ENCODE peak calls at places on chromosomes 2 and 18, in nine cellular contexts. S, H, N, K, Z, J, E, T and L are unnamed samples.

GRCh38 chr2:99974966-99975365 is 167.4 kb downstream of the AFF3 start:
- DNase-seq in S (no peak), H (no peak), N (no peak), K (no peak), Z (peak; percentile 59), J (no peak), E (no peak), T (peak; percentile 79), L (no peak)

GRCh38 chr18:78818495-78818894 is 161.1 kb upstream of the SALL3 start:
- DNase-seq in S (no peak), H (no peak), N (no peak), K (no peak), Z (no peak), J (no peak), E (no peak), T (no peak), L (no peak)

GRCh38 chr2:181198188-181198864 is 217.9 kb downstream of the UBE2E3 start:
- DNase-seq in S (no peak), H (no peak), N (no peak), K (peak; percentile 44), Z (no peak), J (no peak), E (no peak), T (no peak), L (no peak)

GRCh38 chr2:33785201-33786106 is 186.4 kb upstream of the FAM98A start:
- DNase-seq in S (no peak), H (no peak), N (no peak), K (peak; percentile 26), Z (peak; percentile 10), J (no peak), E (no peak), T (no peak), L (no peak)

GRCh38 chr18:11762429-11762828 is 73.4 kb downstream of the GNAL start:
- DNase-seq in S (no peak), H (no peak), N (no peak), K (no peak), Z (no peak), J (no peak), E (no peak), T (no peak), L (no peak)

GRCh38 chr2:240919161-240919781 is 13.1 kb downstream of the CROCC2 start:
- DNase-seq in S (no peak), H (no peak), N (peak; percentile 87), K (no peak), Z (no peak), J (peak; percentile 11), E (peak; percentile 28), T (no peak), L (no peak)

GRCh38 chr2:57602738-57603137 is 443.9 kb upstream of the VRK2 start:
- DNase-seq in S (no peak), H (no peak), N (no peak), K (no peak), Z (no peak), J (no peak), E (no peak), T (no peak), L (no peak)

GRCh38 chr2:170715062-170715931 is at the start of gene SP5:
- DNase-seq in S (no peak), H (peak; percentile 83), N (peak; percentile 93), K (peak; percentile 71), Z (peak; percentile 29), J (peak; percentile 86), E (peak; percentile 93), T (peak; percentile 65), L (peak; percentile 4)

DNA sequence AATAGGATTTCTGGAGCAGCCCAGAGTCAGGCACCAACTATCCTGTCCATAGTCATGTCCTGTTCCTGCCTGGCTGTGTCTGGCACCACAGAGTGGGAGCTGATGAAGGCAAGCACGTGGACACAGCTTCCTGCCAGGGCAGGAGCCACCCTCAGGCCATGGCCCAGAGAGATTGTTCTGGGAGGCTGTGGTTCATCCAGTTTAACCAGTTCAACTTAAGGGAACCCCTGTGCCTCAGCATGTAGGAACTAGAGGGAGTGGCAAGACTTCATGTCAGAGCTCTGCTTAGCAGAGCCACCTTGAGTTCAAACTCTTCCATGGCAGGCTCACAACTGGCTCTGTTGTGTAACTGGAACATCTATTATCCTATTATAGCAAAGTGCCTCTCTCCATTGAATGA is 73.2 kb upstream of the NCKAP5 start:
- DNase-seq in S (peak; percentile 96), H (no peak), N (peak; percentile 42), K (peak; percentile 62), Z (peak; percentile 29), J (peak; percentile 47), E (no peak), T (peak; percentile 98), L (no peak)
- TF ChIP-seq CTCF in S (peak; percentile 93), H (no peak), N (peak; percentile 30), K (peak; percentile 58), Z (peak; percentile 25), J (no peak), E (no peak), T (peak; percentile 80), L (peak; percentile 25)

GRCh38 chr2:39408351-39409136 is 28.5 kb downstream of the MAP4K3 start:
- DNase-seq in S (no peak), H (no peak), N (no peak), K (peak; percentile 41), Z (no peak), J (no peak), E (no peak), T (no peak), L (no peak)
- H3K27ac ChIP-seq in S (no peak overlapping the region), H (no peak overlapping the region), N (no peak overlapping the region), K (peak overlapping the region; percentile 21), Z (peak overlapping the region; percentile 65), J (peak overlapping the region; percentile 3), E (no peak overlapping the region), T (no peak overlapping the region), L (no peak overlapping the region)

GRCh38 chr2:229821353-229821752 is 100.5 kb downstream of the TRIP12 start:
- DNase-seq in S (no peak), H (no peak), N (no peak), K (no peak), Z (no peak), J (no peak), E (no peak), T (peak; percentile 59), L (no peak)

GRCh38 chr2:229825476-229825875 is 96.3 kb downstream of the TRIP12 start:
- DNase-seq in S (no peak), H (no peak), N (no peak), K (peak; percentile 49), Z (no peak), J (no peak), E (no peak), T (no peak), L (no peak)
- TF ChIP-seq CTCF in S (peak; percentile 16), H (no peak), N (no peak), K (no peak), Z (no peak), J (no peak), E (no peak), T (peak; percentile 16), L (peak; percentile 5)

GRCh38 chr18:4264347-4264791 is 190.7 kb downstream of the DLGAP1 start:
- DNase-seq in S (no peak), H (no peak), N (no peak), K (peak; percentile 83), Z (no peak), J (peak; percentile 29), E (peak; percentile 61), T (no peak), L (no peak)
- H3K27ac ChIP-seq in S (no peak overlapping the region), H (no peak overlapping the region), N (no peak overlapping the region), K (peak overlapping the region; percentile 79), Z (no peak overlapping the region), J (no peak overlapping the region), E (no peak overlapping the region), T (no peak overlapping the region), L (no peak overlapping the region)

GRCh38 chr2:74228772-74229171 is 30.4 kb downstream of the MTHFD2 start:
- DNase-seq in S (no peak), H (no peak), N (no peak), K (no peak), Z (no peak), J (no peak), E (no peak), T (no peak), L (no peak)
- TF ChIP-seq CTCF in S (no peak), H (no peak), N (no peak), K (no peak), Z (no peak), J (no peak), E (no peak), T (no peak), L (no peak)

GRCh38 chr2:74739733-74740241 is 85.7 kb downstream of the SEMA4F start:
- DNase-seq in S (no peak), H (peak; percentile 51), N (no peak), K (no peak), Z (no peak), J (no peak), E (no peak), T (no peak), L (no peak)
- H3K27ac ChIP-seq in S (peak overlapping the region; percentile 74), H (peak overlapping the region; percentile 8), N (peak overlapping the region; percentile 70), K (no peak overlapping the region), Z (no peak overlapping the region), J (no peak overlapping the region), E (no peak overlapping the region), T (peak overlapping the region; percentile 89), L (no peak overlapping the region)

GRCh38 chr2:168336786-168337388 is 89.5 kb upstream of the STK39 start:
- DNase-seq in S (peak; percentile 53), H (peak; percentile 57), N (no peak), K (no peak), Z (no peak), J (peak; percentile 75), E (no peak), T (peak; percentile 92), L (no peak)
- TF ChIP-seq CTCF in S (peak; percentile 92), H (peak; percentile 26), N (peak; percentile 12), K (peak; percentile 44), Z (no peak), J (peak; percentile 25), E (peak; percentile 28), T (peak; percentile 89), L (peak; percentile 7)

GRCh38 chr2:163171786-163172549 is 333.4 kb upstream of the KCNH7 start:
- DNase-seq in S (no peak), H (no peak), N (peak; percentile 3), K (no peak), Z (no peak), J (no peak), E (no peak), T (peak; percentile 27), L (no peak)

GRCh38 chr2:163175294-163175693 is 336.7 kb upstream of the KCNH7 start:
- DNase-seq in S (no peak), H (peak; percentile 11), N (no peak), K (no peak), Z (no peak), J (no peak), E (no peak), T (no peak), L (no peak)

GRCh38 chr2:163173591-163173990 is 335.0 kb upstream of the KCNH7 start:
- DNase-seq in S (no peak), H (no peak), N (no peak), K (no peak), Z (no peak), J (no peak), E (no peak), T (no peak), L (no peak)
- H3K27ac ChIP-seq in S (no peak overlapping the region), H (no peak overlapping the region), N (no peak overlapping the region), K (no peak overlapping the region), Z (no peak overlapping the region), J (no peak overlapping the region), E (no peak overlapping the region), T (no peak overlapping the region), L (no peak overlapping the region)

DNA sequence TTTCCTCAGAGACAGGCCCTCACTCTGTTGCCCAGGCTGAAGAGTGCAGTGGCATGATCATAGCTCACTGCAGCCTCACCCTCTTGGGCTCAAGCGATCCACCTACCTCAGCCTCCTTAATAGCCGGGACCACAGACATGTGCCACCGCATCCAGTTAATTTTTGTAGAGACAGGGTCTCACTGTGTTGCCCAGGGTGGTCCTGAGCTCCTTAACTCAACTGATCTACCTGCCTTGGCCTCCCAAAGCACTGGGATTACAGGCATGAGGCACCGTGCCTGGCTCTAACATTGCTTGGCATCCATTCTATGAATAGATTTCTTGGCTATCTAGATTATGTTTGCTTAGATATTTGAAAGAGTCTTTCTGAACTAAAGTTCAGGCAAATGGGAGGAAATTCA is 21.6 kb downstream of the R3HDM1 start:
- DNase-seq in S (no peak), H (no peak), N (no peak), K (no peak), Z (no peak), J (no peak), E (no peak), T (no peak), L (no peak)
- TF ChIP-seq CTCF in S (no peak), H (no peak), N (no peak), K (no peak), Z (no peak), J (no peak), E (no peak), T (no peak), L (no peak)